ENCODE peak calls at places on chromosomes 7 and 10, in four cellular contexts. A is CD4-positive, alpha-beta memory T cell; N is mesenchymal stem cell; U is osteoblast. M is an unnamed sample. For H3K36me3 and H3K27me3, the result is how much of the 10 kb centered on the place peaks cover.

GRCh38 chr7:92623544-92623943 is 33.4 kb upstream of the FAM133B start:
- DNase-seq in N (no peak), U (no peak), A (no peak), M (no peak)

GRCh38 chr7:156368053-156368452 is 272.5 kb upstream of the RNF32 start:
- DNase-seq in A (no peak), N (no peak), U (no peak), M (no peak)

GRCh38 chr10:44724415-44725174 is 186.5 kb upstream of the TMEM72 start:
- DNase-seq in U (peak), A (no peak), N (peak), M (no peak)

GRCh38 chr10:86944471-86944870 is 12.9 kb downstream of the MMRN2 start:
- DNase-seq in U (peak), A (no peak), N (no peak), M (no peak)

GRCh38 chr7:108007280-108007679 is 4.3 kb upstream of the LAMB1 start:
- DNase-seq in A (no peak), N (peak), U (peak), M (no peak)

GRCh38 chr10:31650010-31650409 is 278.6 kb downstream of the ARHGAP12 start:
- DNase-seq in A (no peak), U (peak), N (peak), M (peak)

GRCh38 chr7:98922392-98923107 is 44.2 kb downstream of the TRRAP start:
- DNase-seq in N (peak), U (peak), A (no peak), M (no peak)

GRCh38 chr10:71085689-71086438 is 126.5 kb upstream of the UNC5B start:
- DNase-seq in U (peak), A (no peak), N (no peak), M (peak)

GRCh38 chr7:75943864-75944263 is 28.9 kb downstream of the POR start:
- DNase-seq in N (no peak), A (no peak), U (no peak), M (no peak)

GRCh38 chr7:34339061-34339526 is 318.9 kb upstream of the NPSR1 start:
- DNase-seq in U (peak), N (peak), A (no peak), M (no peak)

GRCh38 chr10:76302936-76303656 is 871.7 kb downstream of the LRMDA start:
- DNase-seq in N (peak), U (no peak), A (no peak), M (no peak)

GRCh38 chr10:37478381-37478780 is 353.0 kb downstream of the ANKRD30A start:
- DNase-seq in A (no peak), N (no peak), U (no peak), M (no peak)

GRCh38 chr7:55309040-55309991 is 55.8 kb upstream of the LANCL2 start:
- DNase-seq in N (no peak), A (peak), U (peak), M (no peak)

GRCh38 chr10:124693396-124693795 is 50.8 kb downstream of the FAM53B start:
- DNase-seq in A (no peak), N (no peak), U (no peak), M (no peak)

GRCh38 chr7:135661311-135662122 is 797 bp upstream of the STMP1 start:
- DNase-seq in U (no peak), A (no peak), N (no peak), M (no peak)

GRCh38 chr10:90148121-90148855 is 446.9 kb downstream of the KIF20B start:
- DNase-seq in U (peak), A (no peak), N (peak), M (no peak)

GRCh38 chr10:114053946-114054345 is 10.3 kb downstream of the ADRB1 start:
- DNase-seq in A (no peak), N (no peak), U (no peak), M (no peak)

GRCh38 chr10:79093658-79094411 is 25.1 kb downstream of the ZMIZ1 start:
- DNase-seq in A (no peak), N (peak), U (no peak), M (peak)

GRCh38 chr10:68870061-68870460 is 31.1 kb upstream of the DDX50 start:
- DNase-seq in U (peak), N (no peak), A (no peak), M (no peak)

GRCh38 chr10:5623081-5623748 is 43.2 kb downstream of the ASB13 start:
- DNase-seq in N (peak), U (peak), A (peak), M (peak)

DNA sequence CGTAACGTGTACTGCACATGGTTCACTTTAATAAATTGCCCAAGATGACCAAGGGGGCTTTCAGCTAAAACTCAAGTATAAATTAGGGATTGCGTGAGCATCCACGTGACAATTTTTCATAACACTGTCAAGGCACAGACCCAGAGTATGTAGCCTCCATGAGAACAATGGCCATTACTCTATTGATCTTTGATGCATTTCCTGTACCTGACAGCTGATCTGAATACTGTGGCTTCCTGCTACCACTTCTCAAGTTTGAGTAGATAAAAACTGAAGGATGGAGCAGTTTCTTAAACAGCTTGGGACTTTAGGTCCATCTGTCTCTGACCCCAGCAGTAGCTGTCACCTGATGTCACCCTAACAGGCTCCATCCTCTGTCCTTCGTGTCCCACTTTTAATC is 98.9 kb downstream of the ABCC2 start:
- DNase-seq in A (no peak), N (no peak), U (no peak), M (no peak)
- H3K36me3 ChIP-seq in A (under half), N (half or more), U (half or more), M (under half)

GRCh38 chr10:128360783-128361182 is 234.6 kb upstream of the MKI67 start:
- DNase-seq in N (no peak), U (peak), A (no peak), M (no peak)
- H3K27me3 ChIP-seq in N (under half), U (under half), A (under half), M (under half)

DNA sequence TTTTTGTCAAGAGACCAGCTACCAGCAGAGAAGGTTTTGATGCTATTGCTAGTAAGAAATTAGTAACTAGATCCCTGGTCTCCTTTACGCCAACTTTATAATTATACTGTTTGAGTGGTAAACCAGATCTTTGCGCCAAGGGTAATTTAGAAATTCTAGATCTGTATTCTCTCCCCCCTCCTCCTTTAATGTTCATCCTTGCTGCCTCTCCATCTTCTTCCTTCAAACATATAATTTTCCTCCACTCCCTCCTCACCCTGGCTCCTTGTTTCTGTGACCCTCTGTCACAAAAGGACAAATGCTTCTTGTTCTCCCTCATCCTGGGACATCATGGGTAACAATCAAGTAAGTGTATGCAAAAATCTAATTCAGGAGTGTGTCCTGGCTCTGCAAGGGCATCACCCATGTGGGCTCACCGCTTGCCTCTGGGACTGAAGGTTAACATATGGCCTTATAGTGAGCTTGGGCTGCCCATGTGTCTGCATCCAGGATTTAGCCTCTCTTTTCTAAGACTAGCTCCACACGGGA is 121.2 kb downstream of the BAMBI start:
- DNase-seq in N (no peak), U (no peak), A (no peak), M (no peak)
- H3K27ac ChIP-seq in N (no peak), U (no peak), A (no peak), M (peak)

DNA sequence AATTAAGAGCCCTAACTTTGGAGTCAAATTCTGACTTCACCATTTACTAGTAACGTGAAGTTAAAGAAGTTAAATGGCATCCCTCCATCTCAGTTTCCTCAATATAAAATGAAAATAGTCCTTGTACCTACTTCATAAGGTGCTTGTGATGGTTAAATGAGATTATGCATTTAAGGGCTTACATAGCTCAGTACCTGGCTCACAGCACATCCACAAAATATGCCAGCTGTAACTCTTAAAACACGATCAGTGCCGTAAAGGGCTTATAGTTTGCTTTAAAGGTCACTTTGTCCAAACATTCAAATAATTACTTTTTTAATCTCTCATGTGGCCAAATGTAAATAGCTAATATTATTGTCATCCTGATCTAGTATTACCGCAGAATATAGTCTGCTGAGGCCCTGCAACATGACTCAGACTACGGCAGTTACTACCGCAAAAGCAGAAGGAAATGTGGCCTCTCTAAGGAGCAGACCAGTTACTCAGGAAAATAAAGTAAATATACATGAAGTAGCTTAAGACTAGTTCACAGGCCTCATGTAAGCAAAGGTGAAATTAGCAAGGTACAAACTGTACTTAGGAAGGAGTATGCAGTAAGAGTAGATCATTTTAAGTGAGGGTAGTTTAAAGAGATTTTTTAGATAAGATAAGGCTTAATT is 12.9 kb downstream of the CASP2 start:
- DNase-seq in N (peak), U (no peak), A (no peak), M (no peak)
- H3K36me3 ChIP-seq in N (under half), U (half or more), A (half or more), M (under half)

M was measured in aorta.